ENCODE peak calls at places on chromosomes 6 and 20, in six cellular contexts. One of them, this sample, is unnamed.

GRCh38 chr6:2714359-2714895 is 36.3 kb downstream of the MYLK4 start:
- DNase-seq in adrenal gland: peak; percentile 86
- DNase-seq in K562: no peak
- DNase-seq in Caco-2: no peak
- DNase-seq in heart right ventricle: no peak
- DNase-seq in pancreas: no peak
- DNase-seq in this sample: no peak

GRCh38 chr6:111047244-111047643 is 40.1 kb upstream of the SLC16A10 start:
- DNase-seq in adrenal gland: no peak
- DNase-seq in K562: no peak
- DNase-seq in pancreas: no peak
- DNase-seq in Caco-2: no peak
- DNase-seq in heart right ventricle: no peak
- DNase-seq in this sample: no peak

GRCh38 chr20:47950103-47950502 is 164.8 kb upstream of the SULF2 start:
- DNase-seq in adrenal gland: peak; percentile 64
- DNase-seq in heart right ventricle: peak; percentile 44
- DNase-seq in pancreas: no peak
- DNase-seq in K562: peak; percentile 17
- DNase-seq in Caco-2: no peak
- DNase-seq in this sample: no peak

GRCh38 chr6:25215881-25216280 is 63.3 kb upstream of the CARMIL1 start:
- DNase-seq in Caco-2: no peak
- DNase-seq in K562: no peak
- DNase-seq in heart right ventricle: no peak
- DNase-seq in pancreas: no peak
- DNase-seq in adrenal gland: no peak
- DNase-seq in this sample: no peak

GRCh38 chr6:2857580-2858337 is 16.1 kb upstream of the SERPINB1 start:
- DNase-seq in pancreas: no peak
- DNase-seq in K562: peak; percentile 96
- DNase-seq in Caco-2: no peak
- DNase-seq in heart right ventricle: peak; percentile 83
- DNase-seq in adrenal gland: peak; percentile 86
- DNase-seq in this sample: no peak

GRCh38 chr6:62035952-62036351 is 250.1 kb downstream of the KHDRBS2 start:
- DNase-seq in heart right ventricle: no peak
- DNase-seq in pancreas: no peak
- DNase-seq in Caco-2: no peak
- DNase-seq in adrenal gland: no peak
- DNase-seq in K562: no peak
- DNase-seq in this sample: no peak

GRCh38 chr6:169638915-169639314 is 62.9 kb downstream of the WDR27 start:
- DNase-seq in heart right ventricle: no peak
- DNase-seq in Caco-2: no peak
- DNase-seq in K562: no peak
- DNase-seq in pancreas: no peak
- DNase-seq in adrenal gland: no peak
- DNase-seq in this sample: no peak

GRCh38 chr20:57330998-57331397 is 1.4 kb downstream of the SPO11 start:
- DNase-seq in heart right ventricle: no peak
- DNase-seq in pancreas: no peak
- DNase-seq in Caco-2: no peak
- DNase-seq in adrenal gland: no peak
- DNase-seq in K562: no peak
- DNase-seq in this sample: no peak

GRCh38 chr6:39280247-39280731 is 33.9 kb downstream of the KCNK17 start:
- DNase-seq in Caco-2: no peak
- DNase-seq in heart right ventricle: no peak
- DNase-seq in K562: peak; percentile 16
- DNase-seq in pancreas: no peak
- DNase-seq in adrenal gland: peak; percentile 72
- DNase-seq in this sample: no peak

GRCh38 chr20:9287826-9288225 is 218.9 kb downstream of the PLCB4 start:
- DNase-seq in Caco-2: no peak
- DNase-seq in heart right ventricle: no peak
- DNase-seq in adrenal gland: no peak
- DNase-seq in K562: no peak
- DNase-seq in pancreas: no peak
- DNase-seq in this sample: no peak

GRCh38 chr6:11276228-11276627 is 43.8 kb upstream of the NEDD9 start:
- DNase-seq in K562: no peak
- DNase-seq in Caco-2: no peak
- DNase-seq in pancreas: no peak
- DNase-seq in adrenal gland: no peak
- DNase-seq in heart right ventricle: no peak
- DNase-seq in this sample: no peak

GRCh38 chr6:106608080-106608668 is 21.1 kb downstream of the RTN4IP1 start:
- DNase-seq in K562: peak; percentile 74
- DNase-seq in adrenal gland: no peak
- DNase-seq in Caco-2: peak; percentile 67
- DNase-seq in heart right ventricle: no peak
- DNase-seq in pancreas: peak; percentile 25
- DNase-seq in this sample: no peak

GRCh38 chr6:111992851-111993250 is 61.1 kb upstream of the CCN6 start:
- DNase-seq in heart right ventricle: no peak
- DNase-seq in adrenal gland: no peak
- DNase-seq in K562: no peak
- DNase-seq in Caco-2: no peak
- DNase-seq in pancreas: no peak
- DNase-seq in this sample: no peak

GRCh38 chr20:62728781-62729300 is 20.2 kb downstream of the NTSR1 start:
- DNase-seq in K562: no peak
- DNase-seq in pancreas: no peak
- DNase-seq in heart right ventricle: no peak
- DNase-seq in adrenal gland: no peak
- DNase-seq in Caco-2: no peak
- DNase-seq in this sample: no peak

GRCh38 chr20:651713-652610 is 1.0 kb downstream of the SRXN1 start:
- DNase-seq in Caco-2: peak; percentile 44
- DNase-seq in K562: peak; percentile 78
- DNase-seq in adrenal gland: peak; percentile 61
- DNase-seq in pancreas: no peak
- DNase-seq in heart right ventricle: no peak
- DNase-seq in this sample: no peak

GRCh38 chr6:71478834-71479541 is 190.4 kb downstream of the OGFRL1 start:
- DNase-seq in heart right ventricle: no peak
- DNase-seq in adrenal gland: no peak
- DNase-seq in K562: no peak
- DNase-seq in Caco-2: peak; percentile 11
- DNase-seq in pancreas: no peak
- DNase-seq in this sample: no peak

GRCh38 chr20:17698419-17698818 is 1.3 kb upstream of the BANF2 start:
- DNase-seq in adrenal gland: no peak
- DNase-seq in Caco-2: no peak
- DNase-seq in heart right ventricle: no peak
- DNase-seq in K562: no peak
- DNase-seq in pancreas: no peak
- DNase-seq in this sample: no peak

GRCh38 chr6:70479236-70479635 is 65.9 kb downstream of the FAM135A start:
- DNase-seq in heart right ventricle: no peak
- DNase-seq in Caco-2: no peak
- DNase-seq in adrenal gland: no peak
- DNase-seq in pancreas: no peak
- DNase-seq in K562: no peak
- DNase-seq in this sample: no peak

GRCh38 chr6:25027221-25027916 is 91.6 kb upstream of the RIPOR2 start:
- DNase-seq in pancreas: no peak
- DNase-seq in adrenal gland: no peak
- DNase-seq in Caco-2: no peak
- DNase-seq in K562: peak; percentile 28
- DNase-seq in heart right ventricle: no peak
- DNase-seq in this sample: no peak

GRCh38 chr20:57076202-57076651 is 190.2 kb downstream of the BMP7 start:
- DNase-seq in adrenal gland: no peak
- DNase-seq in K562: peak; percentile 8
- DNase-seq in heart right ventricle: no peak
- DNase-seq in Caco-2: no peak
- DNase-seq in pancreas: no peak
- DNase-seq in this sample: no peak

GRCh38 chr6:69732640-69733039 is 64.2 kb downstream of the LMBRD1 start:
- DNase-seq in heart right ventricle: no peak
- DNase-seq in adrenal gland: no peak
- DNase-seq in pancreas: no peak
- DNase-seq in K562: peak; percentile 18
- DNase-seq in Caco-2: no peak
- DNase-seq in this sample: no peak

GRCh38 chr6:119442776-119443184 is 93.2 kb upstream of the MAN1A1 start:
- DNase-seq in adrenal gland: no peak
- DNase-seq in Caco-2: no peak
- DNase-seq in K562: no peak
- DNase-seq in heart right ventricle: peak; percentile 36
- DNase-seq in pancreas: peak; percentile 35
- DNase-seq in this sample: no peak

GRCh38 chr6:135521431-135521830 is 23.9 kb upstream of the AHI1 start:
- DNase-seq in adrenal gland: no peak
- DNase-seq in K562: no peak
- DNase-seq in Caco-2: no peak
- DNase-seq in pancreas: no peak
- DNase-seq in heart right ventricle: no peak
- DNase-seq in this sample: no peak

GRCh38 chr6:165969184-165969583 is 198.5 kb downstream of the TBXT start:
- DNase-seq in heart right ventricle: no peak
- DNase-seq in Caco-2: no peak
- DNase-seq in pancreas: no peak
- DNase-seq in K562: no peak
- DNase-seq in adrenal gland: no peak
- DNase-seq in this sample: no peak

DNA sequence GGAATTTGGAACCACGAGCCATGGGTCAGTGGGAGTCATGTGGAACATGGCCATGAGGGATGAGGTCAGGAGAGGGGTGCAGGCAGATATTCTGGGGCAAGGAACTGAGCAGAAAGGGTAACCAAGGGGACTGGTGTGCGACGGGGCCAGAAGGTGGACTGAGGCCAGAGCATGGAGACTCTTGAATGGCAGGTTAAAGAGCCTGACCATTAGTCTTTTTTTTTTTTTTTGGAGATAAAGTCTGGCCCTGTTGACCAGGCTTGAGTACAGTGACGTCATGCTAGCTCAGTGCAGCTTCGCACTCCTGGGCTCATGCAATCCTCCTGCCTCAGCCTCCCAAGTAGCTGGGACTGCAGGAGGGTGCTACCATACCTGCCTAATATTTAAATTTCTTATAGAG is 64.0 kb downstream of the RREB1 start:
- DNase-seq in heart right ventricle: no peak
- DNase-seq in pancreas: no peak
- DNase-seq in K562: peak; percentile 56
- DNase-seq in adrenal gland: no peak
- DNase-seq in Caco-2: no peak
- DNase-seq in this sample: no peak
- H3K4me1 ChIP-seq in heart right ventricle: peaks cover 50% of the 10 kb centered on the region
- H3K4me1 ChIP-seq in pancreas: peaks cover 25% of the 10 kb centered on the region
- H3K4me1 ChIP-seq in K562: peaks cover 83% of the 10 kb centered on the region
- H3K4me1 ChIP-seq in adrenal gland: peaks cover 27% of the 10 kb centered on the region
- H3K4me1 ChIP-seq in Caco-2: peaks cover 23% of the 10 kb centered on the region
- H3K4me1 ChIP-seq in this sample: peaks cover 42% of the 10 kb centered on the region

DNA sequence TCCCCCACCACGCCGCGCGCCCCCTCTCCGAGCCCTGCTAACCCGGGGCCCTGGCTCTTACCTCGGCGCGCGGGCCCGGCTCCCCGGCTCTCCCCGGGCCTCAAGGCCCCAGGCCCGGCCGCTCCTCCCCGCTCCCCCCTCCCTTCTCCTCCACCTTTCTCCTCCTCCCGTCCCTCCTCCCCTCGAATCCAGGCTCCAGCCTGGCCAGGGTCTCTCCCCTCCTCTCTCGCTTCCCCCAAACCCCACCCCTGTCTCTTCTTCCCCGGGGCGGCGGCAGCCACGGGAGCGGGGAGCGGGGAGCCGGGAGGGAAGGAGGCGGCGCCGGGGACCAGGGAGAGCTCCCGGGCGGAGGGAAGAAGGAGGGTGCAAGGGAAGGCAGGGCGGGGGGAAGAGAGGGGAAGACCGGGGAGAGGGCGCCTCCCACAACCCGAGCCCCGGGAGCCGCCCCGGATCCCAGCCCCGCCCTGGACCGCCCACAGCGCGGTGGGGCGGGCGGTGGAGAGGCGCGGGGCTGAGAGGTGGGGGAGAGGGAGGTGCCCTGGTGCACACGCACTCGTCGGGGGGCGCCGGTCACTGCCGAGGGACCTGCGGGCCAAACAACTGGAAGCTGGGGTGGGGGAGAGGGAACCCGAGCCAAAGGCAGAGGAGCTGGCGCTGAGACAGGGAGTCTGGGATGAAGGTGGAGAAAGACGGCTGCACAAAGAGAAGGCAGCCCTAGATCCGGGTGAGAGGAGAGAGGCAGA is at the start of gene GABBR1:
- DNase-seq in K562: peak; percentile 94
- DNase-seq in heart right ventricle: peak; percentile 89
- DNase-seq in pancreas: peak; percentile 90
- DNase-seq in adrenal gland: peak; percentile 92
- DNase-seq in Caco-2: peak; percentile 78
- DNase-seq in this sample: peak; percentile 61
- H3K4me1 ChIP-seq in K562: peaks cover 32% of the 10 kb centered on the region
- H3K4me1 ChIP-seq in heart right ventricle: peaks cover 15% of the 10 kb centered on the region
- H3K4me1 ChIP-seq in pancreas: peaks cover 7% of the 10 kb centered on the region
- H3K4me1 ChIP-seq in adrenal gland: peaks cover 9% of the 10 kb centered on the region
- H3K4me1 ChIP-seq in Caco-2: peaks cover 5% of the 10 kb centered on the region
- H3K4me1 ChIP-seq in this sample: peaks cover 9% of the 10 kb centered on the region

DNA sequence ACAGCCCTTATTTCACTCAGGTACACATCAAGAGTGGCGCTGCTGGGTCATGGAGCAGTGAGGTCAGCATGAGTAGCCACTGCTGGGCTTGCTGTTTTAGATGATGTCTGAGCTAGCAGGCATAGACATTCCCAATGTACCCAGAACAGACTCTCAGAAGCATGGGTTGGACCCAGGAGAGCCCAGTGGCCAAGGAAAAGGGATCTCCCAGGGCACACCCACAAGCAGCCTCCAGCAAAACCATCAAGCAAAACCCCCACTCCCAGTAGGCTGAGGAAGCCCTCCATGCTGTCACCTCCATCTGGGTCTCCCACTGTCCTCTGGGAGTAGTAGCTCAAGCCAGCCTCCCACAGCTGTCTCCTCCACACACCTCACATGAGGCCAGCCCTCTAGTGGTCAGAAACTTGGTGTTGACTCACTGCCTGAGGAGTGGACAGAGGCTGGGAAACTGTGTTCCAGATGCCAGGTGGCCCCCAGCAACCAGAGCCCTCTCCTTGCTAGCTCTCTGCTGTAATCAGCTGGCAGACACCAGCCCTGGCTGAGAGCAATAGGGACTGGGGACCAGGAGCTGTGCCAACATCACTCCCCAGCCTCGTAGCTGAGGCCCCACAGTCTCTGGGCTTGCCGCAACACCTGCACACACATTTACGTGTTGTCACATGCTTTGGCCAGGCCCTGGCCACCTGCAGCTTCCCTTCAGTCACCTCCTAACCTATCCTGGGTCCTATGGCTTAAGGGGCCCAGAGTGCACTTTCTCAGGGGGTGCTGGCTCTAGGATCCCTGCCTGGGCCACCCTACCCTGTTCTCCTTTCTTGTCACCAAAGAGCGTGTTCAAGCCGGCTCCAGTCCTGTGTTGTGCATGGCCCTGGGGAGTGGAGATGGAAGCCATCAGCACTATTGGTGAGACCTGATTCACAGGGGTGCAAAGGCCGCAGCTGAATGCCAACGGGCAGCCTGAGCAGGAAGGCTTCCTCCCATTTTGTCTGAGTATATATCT is 1.9 kb upstream of the AP5S1 start:
- DNase-seq in Caco-2: peak; percentile 85
- DNase-seq in heart right ventricle: peak; percentile 78
- DNase-seq in pancreas: peak; percentile 94
- DNase-seq in adrenal gland: peak; percentile 94
- DNase-seq in K562: peak; percentile 88
- DNase-seq in this sample: no peak
- H3K4me1 ChIP-seq in Caco-2: peaks cover 15% of the 10 kb centered on the region
- H3K4me1 ChIP-seq in heart right ventricle: peaks cover 25% of the 10 kb centered on the region
- H3K4me1 ChIP-seq in pancreas: peaks cover 28% of the 10 kb centered on the region
- H3K4me1 ChIP-seq in adrenal gland: peaks cover 10% of the 10 kb centered on the region
- H3K4me1 ChIP-seq in K562: peaks cover 18% of the 10 kb centered on the region
- H3K4me1 ChIP-seq in this sample: peaks cover 27% of the 10 kb centered on the region

GRCh38 chr6:42401605-42401935 is 50.2 kb downstream of the TRERF1 start:
- DNase-seq in Caco-2: no peak
- DNase-seq in K562: no peak
- DNase-seq in adrenal gland: no peak
- DNase-seq in heart right ventricle: no peak
- DNase-seq in pancreas: no peak
- DNase-seq in this sample: no peak
- H3K4me1 ChIP-seq in Caco-2: peaks cover 7% of the 10 kb centered on the region
- H3K4me1 ChIP-seq in K562: peaks cover 19% of the 10 kb centered on the region
- H3K4me1 ChIP-seq in adrenal gland: peaks cover 6% of the 10 kb centered on the region
- H3K4me1 ChIP-seq in heart right ventricle: peaks cover 12% of the 10 kb centered on the region
- H3K4me1 ChIP-seq in pancreas: no peaks in the 10 kb centered on the region
- H3K4me1 ChIP-seq in this sample: no peaks in the 10 kb centered on the region

This sample was measured in thoracic aorta.